ENCODE peak calls at places on chromosomes 1 and 21, in seven cellular contexts. E is AG04450, I is testis, W is HepG2, C is prostate gland, F is left ventricle myocardium inferior, H is H9. D is an unnamed sample. For H3K27me3, the result is how much of the 10 kb centered on the place peaks cover.

GRCh38 chr1:64245495-64245894 is 42.1 kb downstream of the UBE2U start:
- DNase-seq in E (no peak), W (no peak), C (no peak), H (no peak), I (peak), F (no peak), D (no peak)

GRCh38 chr1:72186733-72187307 is 95.5 kb downstream of the NEGR1 start:
- DNase-seq in W (peak), E (no peak), C (no peak), H (no peak), F (no peak), I (no peak), D (no peak)

GRCh38 chr21:26587621-26588260 is 14.7 kb upstream of the CYYR1 start:
- DNase-seq in H (no peak), F (no peak), E (no peak), I (no peak), C (no peak), W (no peak), D (peak)

GRCh38 chr1:228403231-228403631 is 3.4 kb downstream of the TRIM11 start:
- DNase-seq in I (no peak), W (no peak), H (peak), E (no peak), F (no peak), C (no peak), D (no peak)

GRCh38 chr1:3631865-3632264 is 7.0 kb downstream of the TPRG1L start:
- DNase-seq in I (no peak), W (no peak), C (no peak), F (no peak), E (no peak), H (no peak), D (no peak)

GRCh38 chr21:44965251-44966022 is 25.6 kb downstream of the SLX9 start:
- DNase-seq in W (no peak), I (no peak), E (peak), F (no peak), H (no peak), C (no peak), D (no peak)

GRCh38 chr1:3483801-3484444 is 29.5 kb downstream of the ARHGEF16 start:
- DNase-seq in E (no peak), W (peak), I (peak), F (no peak), H (peak), C (peak), D (no peak)

GRCh38 chr1:155127672-155128468 is at the start of gene EFNA1:
- DNase-seq in W (peak), E (no peak), C (peak), H (peak), I (peak), F (peak), D (no peak)

GRCh38 chr1:53366901-53367502 is 39.1 kb upstream of the LRP8 start:
- DNase-seq in C (no peak), F (no peak), H (peak), W (no peak), I (peak), E (no peak), D (no peak)

GRCh38 chr1:167095368-167095767 is 1.5 kb downstream of the STYXL2 start:
- DNase-seq in E (peak), H (no peak), F (no peak), W (no peak), I (no peak), C (no peak), D (peak)

GRCh38 chr21:46455575-46456385 is 2.9 kb upstream of the DIP2A start:
- DNase-seq in F (no peak), I (peak), C (no peak), W (no peak), H (no peak), E (no peak), D (peak)

GRCh38 chr1:24351918-24352637 is 32.9 kb downstream of the GRHL3 start:
- DNase-seq in H (no peak), E (no peak), C (no peak), I (no peak), F (no peak), W (no peak), D (no peak)

GRCh38 chr21:36450511-36450910 is 29.4 kb downstream of the CLDN14 start:
- DNase-seq in E (no peak), I (no peak), H (no peak), W (no peak), F (no peak), C (no peak), D (no peak)

GRCh38 chr1:22702671-22703070 is 8.0 kb upstream of the EPHB2 start:
- DNase-seq in W (no peak), H (no peak), I (no peak), C (no peak), F (no peak), E (no peak), D (no peak)

GRCh38 chr1:55196433-55197035 is 18.6 kb downstream of the USP24 start:
- DNase-seq in E (no peak), C (no peak), F (no peak), H (no peak), I (no peak), W (no peak), D (no peak)

GRCh38 chr1:199399996-199400714 is 627.4 kb upstream of the NR5A2 start:
- DNase-seq in F (no peak), I (no peak), C (no peak), E (no peak), W (no peak), H (no peak), D (no peak)

GRCh38 chr1:19577001-19577400 is 67.1 kb upstream of the NBL1 start:
- DNase-seq in F (no peak), C (no peak), I (no peak), W (no peak), H (no peak), E (no peak), D (no peak)

GRCh38 chr1:53643061-53643880 is 95.7 kb downstream of the GLIS1 start:
- DNase-seq in F (no peak), E (no peak), C (no peak), H (peak), W (no peak), I (no peak), D (no peak)

GRCh38 chr1:7299329-7299799 is 471.7 kb upstream of the VAMP3 start:
- DNase-seq in E (peak), I (peak), C (peak), W (no peak), H (no peak), F (peak), D (peak)

GRCh38 chr1:998905-999796 is 746 bp downstream of the HES4 start:
- DNase-seq in E (no peak), C (no peak), I (no peak), W (no peak), H (peak), F (no peak), D (no peak)

GRCh38 chr21:36437745-36438128 is 42.2 kb downstream of the CLDN14 start:
- DNase-seq in I (peak), H (no peak), C (no peak), F (no peak), E (peak), W (no peak), D (no peak)

GRCh38 chr1:231040800-231041704 is 998 bp upstream of the FAM89A start:
- DNase-seq in H (peak), E (no peak), W (no peak), C (peak), I (no peak), F (no peak), D (no peak)

GRCh38 chr1:155196893-155197638 is 10.6 kb downstream of the THBS3 start:
- DNase-seq in E (no peak), C (no peak), H (no peak), I (peak), W (no peak), F (no peak), D (no peak)

DNA sequence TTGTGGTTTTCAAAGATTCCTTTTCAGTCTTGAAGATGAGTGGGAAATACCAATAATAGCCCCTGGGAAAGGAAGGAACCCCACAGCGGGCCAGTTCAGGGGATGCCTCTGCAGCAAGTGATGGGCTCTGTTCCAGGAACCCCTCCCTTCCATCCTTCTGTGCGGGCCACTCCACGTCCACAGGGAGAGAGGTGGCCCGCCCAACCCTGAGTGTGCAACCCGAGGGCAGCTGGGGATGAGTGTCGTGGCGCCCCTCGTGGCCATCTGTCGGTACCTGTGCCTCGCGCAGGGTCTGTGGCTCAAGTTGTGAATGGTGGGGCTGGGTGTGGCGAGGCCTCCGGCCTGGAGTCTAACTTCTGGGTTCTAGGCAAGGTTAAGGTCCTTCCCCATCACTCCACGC is 65.6 kb downstream of the TLR5 start:
- DNase-seq in F (peak), W (no peak), H (peak), C (no peak), E (no peak), I (no peak), D (no peak)
- TF ChIP-seq CTCF in F (peak), W (peak), H (peak), C (no peak), E (peak), I (no peak), D (no peak)

DNA sequence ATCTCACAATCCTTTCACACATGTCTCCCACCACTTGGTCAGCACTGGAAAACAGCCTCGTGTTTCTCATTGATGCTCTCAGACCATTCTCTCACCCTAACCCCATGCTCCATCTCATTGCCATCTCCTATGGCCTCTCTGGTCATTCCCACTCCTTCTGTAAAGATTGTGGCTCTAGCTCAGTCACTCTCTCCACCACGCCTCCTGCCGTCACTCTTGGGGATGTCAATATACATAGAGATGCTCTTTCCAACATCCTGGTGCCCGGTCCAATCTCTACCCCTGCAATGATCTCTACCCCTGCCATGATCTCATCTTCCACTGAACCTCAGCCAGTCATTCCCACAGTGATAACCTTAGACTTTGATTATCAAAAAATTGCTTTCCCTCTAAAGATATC is 90.1 kb downstream of the NTPCR start:
- DNase-seq in H (no peak), C (no peak), I (no peak), F (no peak), E (no peak), W (no peak), D (no peak)
- H3K27me3 ChIP-seq in H (under half), C (under half), I (under half), F (under half), E (under half), W (under half), D (under half)

GRCh38 chr1:12060500-12060899 is 2.6 kb upstream of the TNFRSF8 start:
- DNase-seq in F (no peak), E (no peak), W (no peak), I (no peak), H (no peak), C (no peak), D (no peak)
- H3K27ac ChIP-seq in F (no peak), E (no peak), W (no peak), I (no peak), H (no peak), C (no peak), D (no peak)

GRCh38 chr1:16978589-16979474 is 1.6 kb downstream of the MFAP2 start:
- DNase-seq in F (peak), W (no peak), I (peak), H (no peak), C (no peak), E (peak), D (no peak)

GRCh38 chr1:16979475-16980327 is 719 bp downstream of the MFAP2 start:
- DNase-seq in F (no peak), H (no peak), I (peak), E (no peak), W (no peak), C (no peak), D (no peak)

GRCh38 chr1:16981269-16981849 is 939 bp upstream of the MFAP2 start:
- DNase-seq in I (no peak), F (no peak), C (no peak), E (peak), H (no peak), W (no peak), D (peak)

GRCh38 chr1:16978139-16978538 is 2.3 kb downstream of the MFAP2 start:
- DNase-seq in H (no peak), C (no peak), I (no peak), F (no peak), W (no peak), E (no peak), D (no peak)

DNA sequence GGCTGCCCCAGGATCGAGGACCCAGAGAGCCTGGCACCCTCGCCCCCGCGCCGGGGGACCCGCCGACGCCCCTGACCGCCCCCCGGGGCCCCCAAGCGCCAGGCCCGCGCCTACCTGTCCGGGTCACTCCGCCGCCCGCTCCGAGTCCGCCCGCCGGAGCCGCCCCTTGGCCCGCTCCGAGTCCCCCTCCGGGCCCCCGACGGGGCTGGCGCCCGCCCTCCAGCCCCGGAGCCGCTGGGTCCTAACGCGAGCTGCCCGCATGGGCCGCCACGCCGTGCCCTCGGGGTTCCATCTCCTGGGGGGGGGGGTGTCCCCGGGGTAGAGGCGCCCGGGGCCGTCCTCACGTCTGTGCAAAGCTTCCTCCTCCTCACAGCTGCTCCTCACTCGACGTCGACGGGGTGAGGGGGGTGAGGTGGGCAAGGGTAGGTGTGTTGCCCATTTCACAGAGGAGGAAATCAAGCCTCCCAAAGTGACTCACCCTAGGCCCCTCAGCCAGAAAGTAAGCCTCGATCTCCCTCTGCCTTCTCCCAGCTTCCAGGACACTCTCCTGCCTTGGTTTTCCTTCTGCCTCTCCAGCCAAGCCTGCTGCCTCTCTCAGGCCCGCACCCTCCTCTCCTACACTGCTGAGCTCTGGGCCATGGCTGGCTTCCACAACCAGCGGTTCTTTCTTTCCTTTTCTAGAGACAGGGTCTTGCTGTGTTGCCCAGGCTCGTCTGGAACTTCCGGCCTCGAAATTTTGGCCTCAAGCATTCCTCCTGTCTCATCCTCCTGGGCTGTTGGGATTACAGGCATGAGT is at the start of gene MFAP2:
- DNase-seq in W (no peak), I (peak), F (no peak), E (no peak), C (no peak), H (peak), D (peak)
- TF ChIP-seq CTCF in W (no peak), I (no peak), F (no peak), E (no peak), C (no peak), H (no peak), D (no peak)

DNA sequence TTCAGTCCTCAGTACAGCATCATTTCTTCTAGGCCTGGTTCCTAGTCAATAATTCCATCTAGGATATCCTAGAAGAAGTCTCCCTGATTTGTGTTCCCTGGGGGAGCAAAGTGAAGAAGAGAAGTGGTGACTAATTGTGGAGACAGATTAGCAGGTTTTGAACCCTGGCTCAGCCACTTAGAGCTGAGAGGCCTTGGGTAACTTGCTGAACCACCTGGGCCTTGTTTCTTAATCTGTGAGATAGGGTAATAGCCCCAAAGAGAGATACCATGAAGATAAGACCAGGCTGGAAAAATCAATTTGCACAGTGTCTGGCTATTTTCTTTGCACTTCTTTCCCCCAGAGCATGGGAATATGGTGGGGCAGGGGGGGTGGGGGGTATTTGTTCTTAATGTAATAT is 9.4 kb upstream of the CFAP45 start:
- DNase-seq in W (no peak), I (no peak), C (no peak), F (no peak), E (no peak), H (no peak), D (no peak)
- H3K27me3 ChIP-seq in W (under half), I (under half), C (under half), F (under half), E (under half), H (under half), D (under half)

DNA sequence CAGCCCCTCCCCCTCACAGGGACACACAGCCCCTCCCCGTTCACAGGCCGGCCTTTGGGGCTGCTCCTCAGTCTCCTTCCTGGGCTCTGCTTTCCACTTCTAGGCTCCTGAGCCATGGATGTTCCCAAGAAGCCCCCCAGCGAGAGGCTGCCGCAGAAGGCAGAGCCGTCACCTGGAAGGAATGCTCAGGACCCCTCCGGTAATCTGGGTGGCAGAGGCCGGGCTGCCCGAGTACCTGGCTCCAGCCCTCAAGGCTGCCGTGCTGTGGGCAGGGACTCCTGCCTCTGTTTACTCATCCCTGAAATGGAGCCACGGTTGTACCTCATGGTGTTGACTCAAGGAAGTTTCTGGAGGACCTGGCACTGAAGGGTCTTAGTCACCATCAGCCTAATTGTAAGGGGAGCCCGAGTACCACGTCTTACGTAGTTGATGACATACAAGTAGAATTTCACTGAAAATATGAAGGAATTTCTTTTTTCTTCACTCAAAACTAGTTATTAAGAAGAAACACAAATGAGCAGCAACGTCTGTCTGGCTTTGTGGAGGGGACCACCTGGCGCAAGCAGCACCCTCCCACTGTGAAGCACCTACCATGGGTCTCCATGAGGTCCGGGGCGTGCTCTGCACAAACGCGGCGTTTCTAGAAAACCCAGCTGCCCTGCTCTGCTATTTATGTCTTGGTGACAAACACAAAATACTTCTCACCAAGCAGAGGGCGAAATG is 33.7 kb downstream of the PRDM15 start:
- DNase-seq in W (no peak), H (no peak), C (no peak), F (no peak), I (no peak), E (no peak), D (no peak)
- H3K27ac ChIP-seq in W (no peak), H (no peak), C (no peak), F (no peak), I (no peak), E (no peak), D (no peak)

GRCh38 chr1:180269848-180270766 is 40.0 kb downstream of the LHX4 start:
- DNase-seq in E (no peak), C (no peak), H (peak), I (no peak), F (no peak), W (peak), D (no peak)
- TF ChIP-seq CTCF in E (peak), C (no peak), H (peak), I (no peak), F (peak), W (peak), D (peak)

D was measured in keratinocyte.